ENCODE peak calls at places on chromosome 11, in five cellular contexts. E is neural progenitor cell, T is small intestine, V is heart right ventricle, H is IMR-90. K is an unnamed sample.

GRCh38 chr11:69539416-69540117 is 58.1 kb downstream of the LINC01488 start:
- DNase-seq in E (no peak), T (no peak), V (peak; percentile 48), H (no peak), K (no peak)

GRCh38 chr11:61297741-61298140 is 2.6 kb upstream of the VWCE start:
- DNase-seq in E (no peak), T (no peak), V (peak; percentile 37), H (peak; percentile 91), K (no peak)

GRCh38 chr11:126434950-126435335 is 79.5 kb downstream of the ST3GAL4 start:
- DNase-seq in E (no peak), T (no peak), V (no peak), H (no peak), K (no peak)

GRCh38 chr11:77470971-77471370 is 2.9 kb downstream of the PAK1 start:
- DNase-seq in E (no peak), T (no peak), V (no peak), H (no peak), K (no peak)

GRCh38 chr11:36948445-36949171 is 350.6 kb upstream of the RAG2 start:
- DNase-seq in E (no peak), T (no peak), V (no peak), H (no peak), K (no peak)

GRCh38 chr11:105609832-105610781 is at the start of gene GRIA4:
- DNase-seq in E (peak; percentile 76), T (peak; percentile 11), V (no peak), H (peak; percentile 74), K (no peak)

GRCh38 chr11:111635706-111636045 is 33.4 kb downstream of the SIK2 start:
- DNase-seq in E (no peak), T (peak; percentile 64), V (peak; percentile 62), H (peak; percentile 67), K (no peak)

GRCh38 chr11:61912530-61912898 is 4.9 kb downstream of the RAB3IL1 start:
- DNase-seq in E (no peak), T (no peak), V (peak; percentile 46), H (no peak), K (no peak)

GRCh38 chr11:58561394-58562102 is 14.1 kb downstream of the LPXN start:
- DNase-seq in E (peak; percentile 29), T (peak; percentile 78), V (no peak), H (no peak), K (no peak)

GRCh38 chr11:112216591-112217105 is 9.6 kb upstream of the PTS start:
- DNase-seq in E (no peak), T (peak; percentile 39), V (no peak), H (peak; percentile 83), K (no peak)

GRCh38 chr11:2924381-2924780 is 4.8 kb downstream of the PHLDA2 start:
- DNase-seq in E (no peak), T (peak; percentile 88), V (no peak), H (no peak), K (no peak)

GRCh38 chr11:15158351-15159015 is 43.8 kb downstream of the INSC start:
- DNase-seq in E (no peak), T (no peak), V (no peak), H (peak; percentile 88), K (no peak)

GRCh38 chr11:27485930-27486773 is 13.6 kb upstream of the LGR4 start:
- DNase-seq in E (peak; percentile 56), T (peak; percentile 73), V (peak; percentile 45), H (peak; percentile 61), K (no peak)

GRCh38 chr11:32991898-32992297 is 23.8 kb upstream of the DEPDC7 start:
- DNase-seq in E (no peak), T (no peak), V (no peak), H (no peak), K (no peak)

GRCh38 chr11:74312321-74312720 is 881 bp upstream of the P4HA3 start:
- DNase-seq in E (no peak), T (no peak), V (no peak), H (no peak), K (no peak)

GRCh38 chr11:70220920-70221319 is 17.8 kb downstream of the FADD start:
- DNase-seq in E (no peak), T (no peak), V (no peak), H (peak; percentile 35), K (no peak)

GRCh38 chr11:33691051-33691864 is 9.4 kb downstream of the C11orf91 start:
- DNase-seq in E (no peak), T (peak; percentile 51), V (no peak), H (no peak), K (no peak)

GRCh38 chr11:66277475-66278391 is at the start of gene CNIH2:
- DNase-seq in E (peak; percentile 82), T (peak; percentile 74), V (no peak), H (no peak), K (no peak)

GRCh38 chr11:126112547-126112946 is 49.9 kb upstream of the CDON start:
- DNase-seq in E (no peak), T (no peak), V (peak; percentile 59), H (no peak), K (peak; percentile 90)

GRCh38 chr11:13440100-13440855 is 22.7 kb downstream of the BTBD10 start:
- DNase-seq in E (no peak), T (peak; percentile 68), V (peak; percentile 17), H (peak; percentile 97), K (no peak)

GRCh38 chr11:131195801-131196517 is 174.5 kb upstream of the NTM start:
- DNase-seq in E (no peak), T (peak; percentile 30), V (peak; percentile 58), H (peak; percentile 25), K (no peak)

GRCh38 chr11:11382858-11383532 is 29.9 kb upstream of the CSNK2A3 start:
- DNase-seq in E (peak; percentile 21), T (no peak), V (no peak), H (no peak), K (no peak)

GRCh38 chr11:129865701-129866100 is 29.7 kb downstream of the NFRKB start:
- DNase-seq in E (no peak), T (no peak), V (no peak), H (no peak), K (no peak)

GRCh38 chr11:1879941-1880720 is 11.6 kb downstream of the PRR33 start:
- DNase-seq in E (no peak), T (no peak), V (peak; percentile 82), H (no peak), K (no peak)

GRCh38 chr11:67352546-67353316 is 615 bp downstream of the POLD4 start:
- DNase-seq in E (no peak), T (peak; percentile 59), V (peak; percentile 27), H (no peak), K (no peak)

GRCh38 chr11:8242480-8243280 is 21.0 kb downstream of the LMO1 start:
- DNase-seq in E (peak; percentile 51), T (no peak), V (no peak), H (no peak), K (no peak)

GRCh38 chr11:114064216-114064615 is 4.7 kb downstream of the ZBTB16 start:
- DNase-seq in E (no peak), T (no peak), V (no peak), H (no peak), K (no peak)

GRCh38 chr11:114065094-114065493 is 5.6 kb downstream of the ZBTB16 start:
- DNase-seq in E (no peak), T (no peak), V (no peak), H (no peak), K (no peak)

GRCh38 chr11:114066046-114066648 is 6.6 kb downstream of the ZBTB16 start:
- DNase-seq in E (no peak), T (no peak), V (no peak), H (no peak), K (no peak)

GRCh38 chr11:114070464-114071139 is 11.1 kb downstream of the ZBTB16 start:
- DNase-seq in E (no peak), T (no peak), V (no peak), H (no peak), K (no peak)

DNA sequence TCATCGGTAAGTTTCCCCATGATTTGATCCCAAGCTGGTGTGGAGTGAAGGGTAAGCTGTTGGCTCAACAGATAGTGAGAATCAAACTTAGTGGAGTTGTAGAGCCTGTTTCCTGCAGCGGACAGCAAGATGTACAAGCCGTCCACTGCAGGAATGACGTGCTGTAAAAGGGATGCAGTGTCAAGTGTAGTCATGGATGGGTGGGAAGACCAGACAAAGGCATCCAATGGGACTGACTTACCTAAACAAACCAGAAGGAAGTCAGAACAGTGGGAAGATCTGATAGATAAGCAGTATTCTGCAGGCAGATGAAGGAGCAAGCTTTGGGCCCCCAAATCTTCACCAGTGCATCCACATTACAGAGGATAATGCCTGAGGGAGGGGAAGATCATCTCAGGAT is 8.8 kb downstream of the ZBTB16 start:
- DNase-seq in E (no peak), T (no peak), V (no peak), H (no peak), K (no peak)
- H3K27ac ChIP-seq in E (no peak overlapping the region), T (no peak overlapping the region), V (no peak overlapping the region), H (no peak overlapping the region), K (no peak overlapping the region)

GRCh38 chr11:108708173-108708572 is 43.3 kb downstream of the DDX10 start:
- DNase-seq in E (no peak), T (no peak), V (no peak), H (no peak), K (no peak)
- H3K36me3 ChIP-seq in E (peaks cover 27% of the 10 kb centered on the region), T (peaks cover 9% of the 10 kb centered on the region), V (peaks cover 55% of the 10 kb centered on the region), H (peaks cover 17% of the 10 kb centered on the region), K (peaks cover 91% of the 10 kb centered on the region)

DNA sequence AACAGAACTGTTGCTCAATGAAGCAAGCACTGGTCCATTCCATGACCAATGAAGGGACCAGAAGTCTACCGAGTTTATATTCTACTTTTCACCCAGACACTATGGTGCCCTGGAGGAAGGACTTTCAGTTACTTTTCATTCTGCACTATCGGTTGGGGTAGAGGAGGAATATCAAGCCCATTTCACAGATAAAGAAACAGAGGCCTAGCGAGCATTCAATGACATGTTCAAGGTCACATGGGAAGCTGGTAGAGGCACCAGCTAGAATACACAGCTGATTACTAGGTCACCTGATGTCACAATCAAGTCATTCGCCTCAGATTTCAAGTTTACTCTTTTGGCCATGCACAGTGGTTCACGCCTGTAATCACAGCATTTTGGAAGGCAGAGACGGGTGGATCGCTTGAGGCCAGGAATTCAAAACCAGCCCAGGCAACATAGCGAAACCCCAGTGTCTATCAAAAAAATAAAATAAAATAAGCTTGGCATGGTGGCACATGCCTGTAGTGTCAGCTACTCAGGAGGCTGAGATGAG is 17.6 kb upstream of the PRG2 start:
- DNase-seq in E (no peak), T (no peak), V (no peak), H (no peak), K (no peak)
- H3K27ac ChIP-seq in E (no peak overlapping the region), T (no peak overlapping the region), V (peak overlapping the region; percentile 73), H (no peak overlapping the region), K (no peak overlapping the region)

GRCh38 chr11:18492888-18493287 is 33.9 kb downstream of the TSG101 start:
- DNase-seq in E (no peak), T (peak; percentile 24), V (no peak), H (no peak), K (no peak)

GRCh38 chr11:18491924-18492323 is 34.8 kb downstream of the TSG101 start:
- DNase-seq in E (no peak), T (no peak), V (no peak), H (peak; percentile 38), K (no peak)

GRCh38 chr11:18495703-18496102 is 31.0 kb downstream of the TSG101 start:
- DNase-seq in E (no peak), T (peak; percentile 38), V (no peak), H (no peak), K (no peak)

GRCh38 chr11:18495268-18495667 is 31.5 kb downstream of the TSG101 start:
- DNase-seq in E (no peak), T (no peak), V (no peak), H (no peak), K (no peak)

DNA sequence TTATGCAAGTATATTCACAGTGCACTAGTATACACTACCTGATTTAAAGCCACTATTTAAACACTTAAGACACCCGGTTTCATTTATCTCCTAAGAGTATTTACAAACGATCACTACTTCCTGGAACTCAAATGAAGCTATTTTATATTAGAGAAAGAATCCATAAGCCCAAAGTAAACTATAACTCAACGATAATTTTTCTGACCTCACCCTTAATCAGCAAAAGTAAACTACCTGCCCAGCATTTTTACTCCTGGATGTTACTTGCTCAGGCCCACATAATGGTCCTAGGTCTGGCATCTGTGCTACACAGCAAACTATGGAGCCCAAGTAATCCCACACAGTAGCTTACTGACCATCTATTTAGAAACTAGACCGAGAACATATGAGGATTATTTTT is 33.4 kb downstream of the TSG101 start:
- DNase-seq in E (no peak), T (peak; percentile 39), V (no peak), H (no peak), K (no peak)
- H3K36me3 ChIP-seq in E (peaks cover 6% of the 10 kb centered on the region), T (peaks cover 7% of the 10 kb centered on the region), V (peaks cover 97% of the 10 kb centered on the region), H (peaks cover 23% of the 10 kb centered on the region), K (peaks cover 48% of the 10 kb centered on the region)